ENCODE peak calls at places on chromosomes 16 and 17, in four cellular contexts. R is progenitor cell of endocrine pancreas, H is endothelial cell of umbilical vein, L is fibroblast of lung. P is an unnamed sample.

GRCh38 chr17:50537721-50538548 is 5.4 kb downstream of the EPN3 start:
- DNase-seq in L (no peak), R (no peak), H (no peak), P (no peak)

GRCh38 chr16:2008009-2008526 is 1.6 kb downstream of the ZNF598 start:
- DNase-seq in L (peak), H (peak), R (no peak), P (no peak)

GRCh38 chr16:66714659-66715307 is 18.2 kb upstream of the CMTM4 start:
- DNase-seq in R (no peak), H (no peak), L (no peak), P (no peak)

GRCh38 chr16:52320930-52321439 is 226.0 kb downstream of the TOX3 start:
- DNase-seq in H (no peak), L (no peak), R (no peak), P (no peak)

GRCh38 chr17:31677681-31678080 is 181.4 kb downstream of the COPRS start:
- DNase-seq in H (no peak), L (no peak), R (no peak), P (no peak)

GRCh38 chr17:28038802-28039600 is 3.5 kb upstream of the NLK start:
- DNase-seq in R (no peak), L (peak), H (no peak), P (no peak)

GRCh38 chr16:66515543-66516171 is 34.3 kb downstream of the TK2 start:
- DNase-seq in L (peak), H (peak), R (no peak), P (no peak)

GRCh38 chr17:2468270-2468669 is 43.4 kb downstream of the METTL16 start:
- DNase-seq in R (no peak), L (peak), H (no peak), P (no peak)

GRCh38 chr16:88883946-88884345 is 17.5 kb upstream of the PABPN1L start:
- DNase-seq in H (no peak), L (no peak), R (no peak), P (no peak)

GRCh38 chr17:74599023-74599399 is 6.9 kb upstream of the CD300LD start:
- DNase-seq in H (no peak), R (no peak), L (no peak), P (no peak)

GRCh38 chr16:915546-915945 is 55.2 kb downstream of the LMF1 start:
- DNase-seq in R (no peak), L (no peak), H (no peak), P (no peak)

GRCh38 chr16:67987460-67988160 is 7.3 kb upstream of the DPEP3 start:
- DNase-seq in L (peak), R (no peak), H (peak), P (no peak)

GRCh38 chr16:19810817-19811731 is 73.6 kb downstream of the GPRC5B start:
- DNase-seq in R (no peak), L (peak), H (peak), P (no peak)

GRCh38 chr16:26220894-26221293 is 529.1 kb downstream of the HS3ST4 start:
- DNase-seq in H (no peak), L (no peak), R (no peak), P (no peak)

GRCh38 chr17:2264023-2264860 is 39.3 kb downstream of the SMG6 start:
- DNase-seq in R (no peak), L (peak), H (peak), P (no peak)

GRCh38 chr17:32583053-32583452 is 96.3 kb downstream of the CDK5R1 start:
- DNase-seq in R (no peak), H (no peak), L (no peak), P (no peak)

GRCh38 chr17:57256708-57257112 is 387 bp downstream of the MSI2 start:
- DNase-seq in L (peak), R (peak), H (peak), P (no peak)

GRCh38 chr17:51224615-51225262 is 35.1 kb downstream of the MBTD1 start:
- DNase-seq in R (no peak), H (peak), L (no peak), P (no peak)

GRCh38 chr17:22268214-22268911 is 576.0 kb downstream of the KCNJ18 start:
- DNase-seq in H (no peak), R (no peak), L (no peak), P (no peak)

GRCh38 chr16:23229714-23230113 is 47.2 kb downstream of the SCNN1G start:
- DNase-seq in H (no peak), L (no peak), R (no peak), P (no peak)

GRCh38 chr17:17495448-17496188 is 577 bp downstream of the RASD1 start:
- DNase-seq in H (peak), R (no peak), L (peak), P (peak)

GRCh38 chr17:82351254-82351712 is 7.8 kb upstream of the TEX19 start:
- DNase-seq in R (no peak), L (no peak), H (no peak), P (no peak)

GRCh38 chr17:17118399-17118798 is 76.1 kb downstream of the MPRIP start:
- DNase-seq in R (no peak), H (no peak), L (no peak), P (no peak)

GRCh38 chr16:84511180-84511800 is 6.8 kb upstream of the MEAK7 start:
- DNase-seq in H (peak), R (peak), L (peak), P (peak)

GRCh38 chr16:84667600-84668309 is 19.4 kb downstream of the KLHL36 start:
- DNase-seq in R (no peak), H (no peak), L (no peak), P (no peak)

GRCh38 chr16:50313596-50314483 is 47.5 kb downstream of the ADCY7 start:
- DNase-seq in L (no peak), R (no peak), H (peak), P (no peak)

GRCh38 chr17:21034350-21035235 is 8.2 kb downstream of the USP22 start:
- DNase-seq in R (no peak), L (peak), H (no peak), P (no peak)

GRCh38 chr17:29019475-29020181 is 13.8 kb upstream of the SEZ6 start:
- DNase-seq in R (no peak), L (no peak), H (no peak), P (no peak)

GRCh38 chr17:32341857-32342602 is at the start of gene C17orf75:
- DNase-seq in H (peak), R (peak), L (peak), P (peak)

GRCh38 chr16:86556576-86556975 is 1.5 kb upstream of the MTHFSD start:
- DNase-seq in H (no peak), R (no peak), L (no peak), P (no peak)

GRCh38 chr16:66512589-66513404 is 37.1 kb downstream of the TK2 start:
- DNase-seq in H (peak), L (peak), R (no peak), P (no peak)

GRCh38 chr17:5793899-5794298 is 209.6 kb upstream of the NLRP1 start:
- DNase-seq in H (peak), R (no peak), L (no peak), P (no peak)

DNA sequence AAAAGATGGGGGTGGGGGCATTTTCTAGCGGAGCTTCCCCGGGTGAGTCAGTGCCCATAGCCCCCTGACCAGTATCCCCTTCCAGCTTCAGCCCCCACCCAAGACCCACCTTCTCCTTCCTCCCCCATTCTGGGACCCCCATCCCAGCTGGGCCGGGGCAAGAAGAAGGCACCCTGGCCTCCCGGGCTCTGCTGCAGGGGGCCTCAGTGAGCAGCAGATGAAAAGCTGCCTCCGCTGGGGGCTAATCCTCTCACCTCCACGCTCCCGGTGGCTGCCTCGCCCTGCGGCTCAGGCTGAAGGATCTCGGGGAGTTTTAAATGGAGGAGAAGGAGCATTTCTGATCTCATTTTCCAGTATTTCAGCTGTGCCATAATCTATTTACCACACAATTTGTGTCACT is 313.5 kb upstream of the TNRC6C start:
- DNase-seq in H (no peak), L (no peak), R (no peak), P (no peak)
- TF ChIP-seq CTCF in H (no peak), L (peak), R (peak), P (no peak)

GRCh38 chr17:7560172-7561027 is 1.3 kb upstream of the SENP3 start:
- DNase-seq in L (peak), R (peak), H (peak), P (peak)
- TF ChIP-seq CTCF in L (peak), R (peak), H (peak), P (peak)

GRCh38 chr17:41533613-41534012 is 5.5 kb upstream of the KRT19 start:
- DNase-seq in L (no peak), H (no peak), R (no peak), P (no peak)

GRCh38 chr17:41536741-41537613 is 8.9 kb upstream of the KRT19 start:
- DNase-seq in H (no peak), R (no peak), L (no peak), P (no peak)

GRCh38 chr17:41532947-41533570 is 5.0 kb upstream of the KRT19 start:
- DNase-seq in R (no peak), L (no peak), H (no peak), P (no peak)

GRCh38 chr17:41535764-41536481 is 7.8 kb upstream of the KRT19 start:
- DNase-seq in H (no peak), R (no peak), L (no peak), P (no peak)

DNA sequence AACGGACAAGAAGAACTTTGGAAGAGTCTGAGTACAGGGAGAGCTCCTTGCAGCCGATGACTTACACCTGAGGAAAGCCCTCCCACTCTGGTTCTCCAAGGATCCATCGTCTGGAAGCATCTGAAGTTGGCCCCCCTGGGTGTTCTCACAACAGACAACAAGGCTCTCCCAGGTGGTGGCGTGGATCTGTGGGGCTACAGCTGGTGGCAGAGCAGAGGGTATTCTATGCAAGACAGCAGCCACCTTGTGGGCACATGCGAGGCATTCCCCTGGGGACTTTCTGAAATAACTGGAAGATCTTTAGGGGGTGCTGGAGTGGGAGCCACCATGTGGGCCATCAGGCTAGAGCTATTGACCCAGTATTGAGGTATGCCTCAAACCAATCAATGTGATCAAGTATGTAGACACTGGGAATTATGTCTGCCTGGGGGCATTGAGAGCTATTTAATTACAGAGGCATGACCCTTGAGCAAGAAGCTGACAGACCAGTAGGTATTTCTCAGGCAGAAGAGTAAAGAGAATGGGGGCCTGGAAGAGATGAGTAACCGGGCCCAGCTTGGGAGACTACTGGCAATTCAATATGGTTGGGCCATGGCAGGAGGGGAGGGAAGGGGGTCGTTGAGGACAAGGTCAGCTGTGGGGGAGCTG is 6.9 kb upstream of the KRT19 start:
- DNase-seq in H (no peak), L (no peak), R (no peak), P (no peak)
- TF ChIP-seq CTCF in H (no peak), L (no peak), R (no peak), P (no peak)

GRCh38 chr16:48113471-48113870 is 42.3 kb downstream of the ABCC12 start:
- DNase-seq in L (no peak), R (peak), H (no peak), P (no peak)
- TF ChIP-seq CTCF in L (no peak), R (peak), H (no peak), P (peak)

DNA sequence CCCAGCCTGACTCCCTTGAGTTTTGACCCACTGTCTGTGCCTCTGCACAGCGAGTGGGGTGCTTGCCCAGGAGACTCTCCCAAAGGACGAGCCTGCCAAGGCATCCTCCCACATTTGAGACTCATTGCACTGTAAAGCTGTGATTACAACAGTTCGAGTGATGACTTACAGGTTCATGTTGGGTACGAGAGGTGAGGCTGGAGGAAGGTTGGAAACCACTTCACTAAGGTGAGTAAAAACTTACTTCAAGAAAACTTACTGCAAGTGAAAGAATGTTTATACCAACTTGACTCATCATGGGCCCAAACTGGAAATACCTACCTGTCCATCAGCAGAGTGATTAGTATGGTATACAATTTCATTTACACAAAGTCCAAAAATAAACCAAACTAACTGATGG is 360.1 kb upstream of the CDH11 start:
- DNase-seq in H (no peak), R (no peak), L (no peak), P (no peak)
- TF ChIP-seq CTCF in H (no peak), R (no peak), L (no peak), P (no peak)

GRCh38 chr16:10266809-10267208 is 84.6 kb upstream of the GRIN2A start:
- DNase-seq in H (no peak), R (no peak), L (no peak), P (no peak)
- TF ChIP-seq CTCF in H (no peak), R (no peak), L (no peak), P (no peak)

DNA sequence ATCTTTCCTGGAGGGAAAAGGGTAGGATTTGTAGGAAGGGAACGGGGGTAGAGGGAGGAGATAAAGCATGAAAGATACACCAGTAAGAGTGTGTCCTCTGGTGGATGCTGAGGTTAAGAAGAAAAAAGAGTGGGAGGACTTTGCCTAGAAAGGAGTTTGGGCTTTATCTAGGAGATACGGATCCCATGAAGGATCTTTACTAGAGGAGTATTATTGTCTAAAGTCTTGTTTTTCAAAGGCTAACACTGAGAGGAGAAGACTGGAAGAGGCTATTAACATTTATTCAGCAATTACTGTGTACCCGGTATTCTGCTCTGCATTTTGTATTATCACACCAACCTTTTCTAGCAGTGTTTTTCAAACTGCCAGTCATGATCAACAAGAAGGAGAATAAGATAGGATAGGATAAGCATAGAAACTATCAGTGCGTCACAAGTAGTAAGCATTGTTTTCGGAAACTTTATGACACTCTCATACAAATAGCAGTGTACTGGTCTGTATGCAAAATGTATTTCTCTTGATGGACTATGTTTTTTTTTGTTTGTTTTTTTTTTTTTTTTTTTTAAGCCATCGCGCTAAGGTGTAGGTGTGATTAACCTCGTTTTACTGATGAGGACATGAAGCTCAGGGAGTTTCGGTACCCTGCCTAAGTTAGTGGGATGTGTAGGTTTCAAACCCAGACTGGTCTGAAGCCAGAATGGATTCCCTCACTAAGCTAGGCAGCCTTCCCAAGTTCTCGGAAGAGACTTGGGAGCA is 1.4 kb upstream of the SP2 start:
- DNase-seq in H (no peak), R (no peak), L (no peak), P (no peak)
- TF ChIP-seq CTCF in H (no peak), R (no peak), L (no peak), P (no peak)

DNA sequence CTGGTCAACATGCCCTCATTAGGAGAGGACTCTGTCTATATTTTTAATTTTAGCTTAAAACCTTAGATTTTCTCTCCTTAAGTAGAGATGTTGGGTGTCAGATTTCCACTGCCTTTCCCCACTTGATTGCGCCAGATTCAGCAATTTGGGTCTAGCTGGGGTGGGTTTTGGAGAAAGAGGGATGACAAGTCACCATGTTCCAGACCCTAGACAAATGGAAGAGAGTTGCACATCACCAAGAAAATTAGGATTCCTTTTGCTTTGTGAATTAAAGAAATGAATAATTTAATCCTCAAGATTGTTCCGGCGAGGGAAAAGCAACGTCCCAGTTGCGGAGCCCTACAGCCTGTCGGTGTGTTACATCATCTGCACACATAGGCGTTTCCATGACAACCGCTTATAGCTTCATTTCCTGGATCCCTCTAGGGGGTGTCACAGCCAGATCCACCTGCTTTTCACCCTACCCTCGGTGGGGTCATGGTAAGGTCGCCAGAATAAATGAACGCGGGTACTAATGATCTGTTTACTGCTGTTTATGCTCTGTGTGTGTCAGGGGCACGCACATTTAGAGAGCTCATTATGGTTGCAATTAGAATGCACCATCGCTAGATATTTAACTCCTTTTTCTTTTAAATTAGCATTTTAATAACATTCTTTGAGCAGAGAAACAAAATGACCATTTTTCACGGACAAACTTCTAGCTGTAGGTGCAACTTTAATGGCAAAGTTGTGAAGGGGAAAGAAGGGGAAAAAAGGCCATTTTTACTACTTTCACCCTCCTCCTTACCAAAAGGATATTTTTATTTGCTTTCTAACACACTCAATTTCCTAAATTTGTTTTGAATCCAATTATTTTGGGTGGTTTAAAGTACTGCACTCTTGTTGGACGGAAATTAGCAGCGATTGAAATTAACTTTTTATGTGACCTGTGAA is 41.9 kb downstream of the SNX11 start:
- DNase-seq in H (no peak), L (peak), R (no peak), P (no peak)
- TF ChIP-seq CTCF in H (no peak), L (no peak), R (no peak), P (no peak)

GRCh38 chr17:40110026-40110425 is 9.6 kb upstream of the NR1D1 start:
- DNase-seq in H (peak), L (no peak), R (no peak), P (no peak)
- TF ChIP-seq CTCF in H (no peak), L (no peak), R (no peak), P (no peak)